ENCODE peak calls at places on chromosomes 1 and 21, in five cellular contexts. W is activated CD8-positive, alpha-beta T cell treated with anti-CD3 and anti-CD28 coated beads for 36 hours; M is T-helper 17 cell; A is gastrocnemius medialis; Q is activated naive CD4-positive, alpha-beta T cell treated with anti-CD3 and anti-CD28 coated beads, Interleukin-2, amount 50 U/mL, for 72 hours. T is an unnamed sample.

GRCh38 chr1:197921235-197922069 is 4.3 kb downstream of the LHX9 start:
- ATAC-seq in W (no peak), M (no peak), A (no peak), Q (no peak), T (no peak)

GRCh38 chr1:234139966-234140365 is 233.3 kb upstream of the COA6 start:
- ATAC-seq in W (no peak), M (no peak), A (no peak), Q (no peak), T (no peak)

GRCh38 chr1:226686440-226687436 is 52.3 kb downstream of the ITPKB start:
- ATAC-seq in W (no peak), M (peak; percentile 10), A (no peak), Q (no peak), T (peak; percentile 1)

GRCh38 chr21:46125846-46126301 is 28.0 kb downstream of the COL6A2 start:
- ATAC-seq in W (no peak), M (no peak), A (no peak), Q (no peak), T (no peak)

GRCh38 chr1:1069061-1069710 is 4.9 kb downstream of the RNF223 start:
- ATAC-seq in W (peak; percentile 55), M (peak; percentile 70), A (peak; percentile 65), Q (peak; percentile 56), T (peak; percentile 66)

GRCh38 chr1:230212405-230212936 is 145.4 kb downstream of the GALNT2 start:
- ATAC-seq in W (no peak), M (peak; percentile 61), A (no peak), Q (peak; percentile 10), T (peak; percentile 69)

GRCh38 chr1:88036345-88036999 is 647.6 kb upstream of the PKN2 start:
- ATAC-seq in W (no peak), M (no peak), A (no peak), Q (no peak), T (peak; percentile 20)

GRCh38 chr1:207058252-207058651 is 5.2 kb downstream of the PFKFB2 start:
- ATAC-seq in W (no peak), M (no peak), A (no peak), Q (no peak), T (no peak)

GRCh38 chr1:240405751-240406150 is 206.2 kb downstream of the GREM2 start:
- ATAC-seq in W (no peak), M (no peak), A (no peak), Q (no peak), T (no peak)

GRCh38 chr1:212256404-212256803 is 28.8 kb upstream of the PPP2R5A start:
- ATAC-seq in W (peak; percentile 63), M (peak; percentile 86), A (no peak), Q (no peak), T (peak; percentile 59)

GRCh38 chr21:15893902-15894301 is 164.1 kb downstream of the USP25 start:
- ATAC-seq in W (no peak), M (no peak), A (peak; percentile 43), Q (no peak), T (no peak)